ENCODE peak calls at places on chromosomes 13 and 19, in seven cellular contexts. P is psoas muscle, X is Peyer's patch, M is H9, R is coronary artery, Q is esophagus squamous epithelium, B is SK-N-SH. T is an unnamed sample.
A peak's percentile ranks its signal among the peaks of the same experiment; 100 is the strongest.

GRCh38 chr19:49857061-49857833 is 6.3 kb downstream of the PTOV1 start:
- DNase-seq in R (no peak), P (no peak), Q (no peak), B (peak; percentile 52), X (peak; percentile 46), M (peak; percentile 48), T (no peak)

GRCh38 chr19:18590273-18591272 is 2.0 kb downstream of the REX1BD start:
- DNase-seq in R (peak; percentile 74), Q (no peak), X (no peak), B (peak; percentile 89), M (peak; percentile 98), P (peak; percentile 76), T (no peak)

GRCh38 chr13:49348748-49349147 is 95.1 kb downstream of the CAB39L start:
- DNase-seq in Q (no peak), B (no peak), P (no peak), R (no peak), X (no peak), M (peak; percentile 84), T (no peak)

GRCh38 chr19:422213-422916 is 13.4 kb upstream of the C2CD4C start:
- DNase-seq in Q (no peak), B (no peak), M (no peak), X (no peak), R (no peak), P (no peak), T (no peak)

GRCh38 chr19:18387395-18387794 is 1.4 kb downstream of the GDF15 start:
- DNase-seq in M (no peak), P (no peak), R (no peak), Q (no peak), X (no peak), B (no peak), T (no peak)

GRCh38 chr19:38596057-38596981 is 21.4 kb downstream of the MAP4K1 start:
- DNase-seq in Q (no peak), B (peak; percentile 88), X (peak; percentile 64), P (peak; percentile 67), R (no peak), M (peak; percentile 96), T (no peak)

GRCh38 chr13:49551245-49551644 is 34.1 kb downstream of the RCBTB1 start:
- DNase-seq in R (no peak), P (no peak), B (no peak), X (no peak), Q (no peak), M (no peak), T (no peak)

GRCh38 chr13:59424661-59425060 is 739.1 kb downstream of the DIAPH3 start:
- DNase-seq in B (no peak), X (no peak), Q (no peak), M (no peak), P (no peak), R (no peak), T (no peak)

GRCh38 chr13:98222081-98222554 is 45.0 kb upstream of the RNF113B start:
- DNase-seq in Q (no peak), X (no peak), B (no peak), M (no peak), P (no peak), R (no peak), T (no peak)

GRCh38 chr19:49359851-49360845 is 2.1 kb downstream of the TEAD2 start:
- DNase-seq in P (no peak), R (no peak), B (no peak), Q (no peak), M (no peak), X (no peak), T (no peak)

GRCh38 chr13:21399741-21400140 is 59.4 kb downstream of the ZDHHC20 start:
- DNase-seq in X (no peak), P (no peak), B (no peak), Q (no peak), M (no peak), R (no peak), T (no peak)

GRCh38 chr13:25137624-25137892 is 34.5 kb downstream of the AMER2 start:
- DNase-seq in Q (no peak), R (no peak), M (no peak), P (no peak), X (no peak), B (no peak), T (no peak)

GRCh38 chr19:52391135-52391534 is 6.5 kb upstream of the ZNF528 start:
- DNase-seq in M (peak; percentile 31), Q (no peak), X (no peak), R (no peak), P (no peak), B (no peak), T (no peak)

GRCh38 chr13:50126378-50127016 is 111.3 kb downstream of the KCNRG start:
- DNase-seq in P (no peak), X (no peak), B (no peak), Q (no peak), M (peak; percentile 39), R (no peak), T (peak; percentile 39)

GRCh38 chr13:28867564-28867963 is 47.4 kb downstream of the MTUS2 start:
- DNase-seq in P (no peak), R (no peak), B (no peak), M (no peak), Q (no peak), X (no peak), T (no peak)

GRCh38 chr19:53884256-53884655 is 2.3 kb downstream of the PRKCG start:
- DNase-seq in X (no peak), M (no peak), P (no peak), R (peak; percentile 71), Q (no peak), B (no peak), T (no peak)

GRCh38 chr13:82560889-82561288 is 1321.4 kb downstream of the SLITRK1 start:
- DNase-seq in B (no peak), M (no peak), P (no peak), Q (no peak), R (no peak), X (no peak), T (no peak)

GRCh38 chr13:51924756-51925544 is 63.2 kb downstream of the CCDC70 start:
- DNase-seq in M (peak; percentile 12), P (no peak), Q (no peak), X (no peak), R (peak; percentile 5), B (no peak), T (no peak)

GRCh38 chr19:10205636-10206035 is 10.9 kb upstream of the DNMT1 start:
- DNase-seq in Q (no peak), M (no peak), X (no peak), P (no peak), B (no peak), R (no peak), T (no peak)

DNA sequence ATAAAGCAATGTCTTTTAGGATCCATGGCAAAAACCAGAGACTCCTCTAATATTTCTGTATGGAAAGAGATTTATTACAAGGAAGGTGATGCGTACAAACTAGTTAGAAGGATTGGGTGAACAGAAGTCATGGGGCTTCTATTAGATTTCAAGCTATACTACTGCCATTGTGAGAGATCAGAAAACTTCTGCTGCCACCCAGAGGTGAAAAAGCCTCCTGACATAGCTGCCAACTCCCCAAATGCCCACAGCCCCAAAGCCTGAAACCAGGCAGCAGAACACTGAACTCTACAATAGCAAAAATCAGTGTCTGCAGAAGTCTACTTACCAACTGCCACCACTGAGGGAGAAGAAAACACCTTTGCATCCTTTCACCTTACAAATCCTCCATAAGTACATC is 379.0 kb upstream of the MIR17HG start:
- DNase-seq in X (no peak), R (no peak), M (peak; percentile 48), P (no peak), Q (no peak), B (peak; percentile 38), T (no peak)
- TF ChIP-seq CTCF in X (no peak), R (no peak), M (peak; percentile 70), P (no peak), Q (no peak), B (peak; percentile 46), T (peak; percentile 84)

GRCh38 chr13:47598340-47598911 is 402.6 kb downstream of the SUCLA2 start:
- DNase-seq in M (no peak), X (no peak), R (no peak), B (peak; percentile 7), P (no peak), Q (no peak), T (no peak)

GRCh38 chr13:47592256-47592655 is 408.8 kb downstream of the SUCLA2 start:
- DNase-seq in M (no peak), P (no peak), X (no peak), B (no peak), Q (no peak), R (no peak), T (no peak)

DNA sequence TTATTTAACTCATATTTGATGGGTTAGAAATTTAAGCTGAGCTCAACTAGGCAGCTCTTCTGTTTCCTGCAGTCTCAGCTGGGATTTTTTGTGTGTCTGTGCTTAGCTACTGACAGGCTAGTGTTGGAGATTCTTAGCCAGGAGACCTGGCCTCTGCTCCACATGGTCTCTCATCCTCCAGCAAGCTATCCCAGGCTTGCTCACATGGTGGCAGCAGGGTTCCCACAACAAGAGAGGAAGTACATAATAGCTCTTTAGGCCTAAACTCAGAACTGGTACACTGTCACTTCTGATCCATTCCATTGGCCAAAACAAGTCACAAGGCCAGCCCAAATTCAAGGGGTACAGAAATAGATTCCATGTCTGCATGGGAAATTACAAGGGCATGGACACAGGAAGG is 406.2 kb downstream of the SUCLA2 start:
- DNase-seq in X (no peak), Q (no peak), B (no peak), P (no peak), R (no peak), M (peak; percentile 40), T (no peak)
- TF ChIP-seq CTCF in X (no peak), Q (no peak), B (peak; percentile 18), P (no peak), R (no peak), M (peak; percentile 52), T (no peak)

GRCh38 chr19:54967611-54968010 is 1.4 kb downstream of the NLRP2 start:
- DNase-seq in P (no peak), X (no peak), M (no peak), Q (no peak), R (no peak), B (no peak), T (no peak)
- TF ChIP-seq CTCF in P (no peak), X (no peak), M (no peak), Q (no peak), R (no peak), B (no peak), T (no peak)

GRCh38 chr19:2477732-2478191 is 1.8 kb downstream of the GADD45B start:
- DNase-seq in P (no peak), R (no peak), M (no peak), X (no peak), Q (no peak), B (no peak), T (no peak)

GRCh38 chr19:2479556-2480194 is 3.7 kb downstream of the GADD45B start:
- DNase-seq in M (no peak), R (no peak), X (no peak), B (no peak), P (no peak), Q (no peak), T (no peak)

GRCh38 chr19:2478756-2479555 is 3.0 kb downstream of the GADD45B start:
- DNase-seq in R (peak; percentile 87), M (no peak), X (peak; percentile 76), Q (no peak), B (no peak), P (peak; percentile 83), T (no peak)

GRCh38 chr19:2477141-2477710 is 1.3 kb downstream of the GADD45B start:
- DNase-seq in X (peak; percentile 79), R (no peak), B (no peak), M (no peak), Q (no peak), P (peak; percentile 55), T (no peak)

DNA sequence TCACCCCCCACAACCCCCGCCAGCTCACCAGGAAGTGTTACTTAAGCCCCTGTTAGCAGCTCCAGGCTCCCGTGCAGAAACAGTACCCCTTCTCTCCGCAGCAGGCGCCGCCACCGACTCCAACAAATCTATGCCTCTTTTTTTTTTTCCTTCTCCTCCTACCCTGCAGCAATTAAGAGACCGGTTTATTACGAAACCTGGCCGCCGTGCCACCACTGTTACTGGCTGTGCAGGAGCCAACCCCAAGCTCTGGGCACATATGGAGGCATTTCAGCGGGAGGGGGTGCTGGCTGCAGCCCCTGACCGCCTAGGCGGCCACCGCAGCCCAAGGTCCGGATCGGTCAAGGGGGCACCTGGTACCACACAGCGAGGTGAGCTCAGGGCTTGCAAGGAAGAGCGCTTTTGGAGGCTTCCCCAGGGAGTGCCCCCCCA is 2.4 kb downstream of the GADD45B start:
- DNase-seq in P (peak; percentile 77), X (peak; percentile 76), M (no peak), B (peak; percentile 63), Q (no peak), R (no peak), T (no peak)
- TF ChIP-seq CTCF in P (no peak), X (peak; percentile 48), M (peak; percentile 42), B (peak; percentile 29), Q (no peak), R (no peak), T (peak; percentile 18)

T was measured in epithelial cell of proximal tubule.